ENCODE peak calls at places on chromosomes 12 and 14, in nine cellular contexts. One of them, this sample, is unnamed.

GRCh38 chr12:100699209-100699608 is 95.4 kb upstream of the ANO4 start:
- DNase-seq in hepatocyte: no peak
- DNase-seq in OCI-LY7: peak
- DNase-seq in HCT116: no peak
- DNase-seq in MM.1S: peak
- DNase-seq in PC-3: no peak
- DNase-seq in SK-N-SH: no peak
- DNase-seq in GM23338: no peak
- DNase-seq in GM23248: no peak
- DNase-seq in this sample: no peak

GRCh38 chr12:79687711-79688270 is 3.0 kb downstream of the PAWR start:
- DNase-seq in hepatocyte: no peak
- DNase-seq in OCI-LY7: no peak
- DNase-seq in HCT116: no peak
- DNase-seq in MM.1S: no peak
- DNase-seq in PC-3: no peak
- DNase-seq in SK-N-SH: no peak
- DNase-seq in GM23338: no peak
- DNase-seq in GM23248: peak
- DNase-seq in this sample: peak

GRCh38 chr12:422526-422925 is 21.1 kb downstream of the CCDC77 start:
- DNase-seq in hepatocyte: no peak
- DNase-seq in OCI-LY7: no peak
- DNase-seq in HCT116: no peak
- DNase-seq in MM.1S: no peak
- DNase-seq in PC-3: no peak
- DNase-seq in SK-N-SH: no peak
- DNase-seq in GM23338: no peak
- DNase-seq in GM23248: no peak
- DNase-seq in this sample: no peak

GRCh38 chr14:100577986-100578431 is 9.2 kb downstream of the BEGAIN start:
- DNase-seq in hepatocyte: no peak
- DNase-seq in OCI-LY7: no peak
- DNase-seq in HCT116: no peak
- DNase-seq in MM.1S: no peak
- DNase-seq in PC-3: no peak
- DNase-seq in SK-N-SH: peak
- DNase-seq in GM23338: no peak
- DNase-seq in GM23248: no peak
- DNase-seq in this sample: no peak

GRCh38 chr12:103800252-103800771 is 40.7 kb downstream of the NT5DC3 start:
- DNase-seq in hepatocyte: peak
- DNase-seq in OCI-LY7: no peak
- DNase-seq in HCT116: no peak
- DNase-seq in MM.1S: no peak
- DNase-seq in PC-3: no peak
- DNase-seq in SK-N-SH: peak
- DNase-seq in GM23338: no peak
- DNase-seq in GM23248: peak
- DNase-seq in this sample: no peak

GRCh38 chr14:31672709-31673108 is 111.5 kb downstream of the NUBPL start:
- DNase-seq in hepatocyte: no peak
- DNase-seq in OCI-LY7: no peak
- DNase-seq in HCT116: no peak
- DNase-seq in MM.1S: no peak
- DNase-seq in PC-3: no peak
- DNase-seq in SK-N-SH: no peak
- DNase-seq in GM23338: no peak
- DNase-seq in GM23248: no peak
- DNase-seq in this sample: no peak

GRCh38 chr12:47995976-47996375 is 8.3 kb downstream of the COL2A1 start:
- DNase-seq in hepatocyte: peak
- DNase-seq in OCI-LY7: no peak
- DNase-seq in HCT116: no peak
- DNase-seq in MM.1S: no peak
- DNase-seq in PC-3: peak
- DNase-seq in SK-N-SH: no peak
- DNase-seq in GM23338: no peak
- DNase-seq in GM23248: no peak
- DNase-seq in this sample: no peak

GRCh38 chr14:90883782-90884181 is 67.6 kb upstream of the TTC7B start:
- DNase-seq in hepatocyte: no peak
- DNase-seq in OCI-LY7: no peak
- DNase-seq in HCT116: no peak
- DNase-seq in MM.1S: no peak
- DNase-seq in PC-3: no peak
- DNase-seq in SK-N-SH: no peak
- DNase-seq in GM23338: peak
- DNase-seq in GM23248: no peak
- DNase-seq in this sample: no peak

GRCh38 chr14:52342849-52343606 is 28.9 kb downstream of the PTGER2 start:
- DNase-seq in hepatocyte: no peak
- DNase-seq in OCI-LY7: no peak
- DNase-seq in HCT116: no peak
- DNase-seq in MM.1S: no peak
- DNase-seq in PC-3: peak
- DNase-seq in SK-N-SH: no peak
- DNase-seq in GM23338: no peak
- DNase-seq in GM23248: peak
- DNase-seq in this sample: no peak

GRCh38 chr12:1398673-1399072 is 195.7 kb downstream of the FBXL14 start:
- DNase-seq in hepatocyte: no peak
- DNase-seq in OCI-LY7: no peak
- DNase-seq in HCT116: no peak
- DNase-seq in MM.1S: peak
- DNase-seq in PC-3: peak
- DNase-seq in SK-N-SH: no peak
- DNase-seq in GM23338: peak
- DNase-seq in GM23248: peak
- DNase-seq in this sample: no peak

GRCh38 chr14:68255697-68256178 is 436.2 kb downstream of the RAD51B start:
- DNase-seq in hepatocyte: no peak
- DNase-seq in OCI-LY7: no peak
- DNase-seq in HCT116: no peak
- DNase-seq in MM.1S: no peak
- DNase-seq in PC-3: peak
- DNase-seq in SK-N-SH: no peak
- DNase-seq in GM23338: no peak
- DNase-seq in GM23248: peak
- DNase-seq in this sample: no peak

GRCh38 chr12:52155048-52155868 is 36.6 kb downstream of the KRT80 start:
- DNase-seq in hepatocyte: peak
- DNase-seq in OCI-LY7: no peak
- DNase-seq in HCT116: no peak
- DNase-seq in MM.1S: no peak
- DNase-seq in PC-3: peak
- DNase-seq in SK-N-SH: no peak
- DNase-seq in GM23338: no peak
- DNase-seq in GM23248: peak
- DNase-seq in this sample: no peak
- TF ChIP-seq EZH2phosphoT487 in hepatocyte: no peak
- TF ChIP-seq EZH2phosphoT487 in OCI-LY7: no peak
- TF ChIP-seq EZH2phosphoT487 in HCT116: no peak
- TF ChIP-seq EZH2phosphoT487 in MM.1S: no peak
- TF ChIP-seq EZH2phosphoT487 in PC-3: no peak
- TF ChIP-seq EZH2phosphoT487 in SK-N-SH: no peak
- TF ChIP-seq EZH2phosphoT487 in GM23338: no peak
- TF ChIP-seq EZH2phosphoT487 in GM23248: no peak
- TF ChIP-seq EZH2phosphoT487 in this sample: no peak

DNA sequence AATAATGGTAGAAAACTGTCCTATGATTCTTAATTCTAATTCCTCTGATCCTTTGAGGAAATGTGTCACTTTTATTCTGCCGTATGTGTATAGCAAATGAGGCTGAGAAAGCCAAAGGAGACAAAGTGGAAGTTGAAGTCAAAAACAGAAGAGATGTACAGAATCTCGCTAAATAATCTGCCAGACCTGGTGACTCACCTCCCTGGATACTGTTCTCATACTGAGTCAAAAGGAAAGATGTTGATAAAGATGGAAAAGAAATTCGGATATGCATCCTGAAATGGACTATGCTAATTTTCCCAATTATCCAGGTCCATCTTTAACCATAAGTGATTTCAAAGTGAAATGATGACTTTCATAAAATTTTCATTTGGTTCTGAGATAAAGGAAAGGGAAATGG is 92.5 kb downstream of the DUSP6 start:
- DNase-seq in hepatocyte: no peak
- DNase-seq in OCI-LY7: no peak
- DNase-seq in HCT116: no peak
- DNase-seq in MM.1S: no peak
- DNase-seq in PC-3: peak
- DNase-seq in SK-N-SH: no peak
- DNase-seq in GM23338: no peak
- DNase-seq in GM23248: peak
- DNase-seq in this sample: no peak
- TF ChIP-seq EZH2phosphoT487 in hepatocyte: no peak
- TF ChIP-seq EZH2phosphoT487 in OCI-LY7: no peak
- TF ChIP-seq EZH2phosphoT487 in HCT116: no peak
- TF ChIP-seq EZH2phosphoT487 in MM.1S: no peak
- TF ChIP-seq EZH2phosphoT487 in PC-3: no peak
- TF ChIP-seq EZH2phosphoT487 in SK-N-SH: no peak
- TF ChIP-seq EZH2phosphoT487 in GM23338: no peak
- TF ChIP-seq EZH2phosphoT487 in GM23248: no peak
- TF ChIP-seq EZH2phosphoT487 in this sample: no peak

DNA sequence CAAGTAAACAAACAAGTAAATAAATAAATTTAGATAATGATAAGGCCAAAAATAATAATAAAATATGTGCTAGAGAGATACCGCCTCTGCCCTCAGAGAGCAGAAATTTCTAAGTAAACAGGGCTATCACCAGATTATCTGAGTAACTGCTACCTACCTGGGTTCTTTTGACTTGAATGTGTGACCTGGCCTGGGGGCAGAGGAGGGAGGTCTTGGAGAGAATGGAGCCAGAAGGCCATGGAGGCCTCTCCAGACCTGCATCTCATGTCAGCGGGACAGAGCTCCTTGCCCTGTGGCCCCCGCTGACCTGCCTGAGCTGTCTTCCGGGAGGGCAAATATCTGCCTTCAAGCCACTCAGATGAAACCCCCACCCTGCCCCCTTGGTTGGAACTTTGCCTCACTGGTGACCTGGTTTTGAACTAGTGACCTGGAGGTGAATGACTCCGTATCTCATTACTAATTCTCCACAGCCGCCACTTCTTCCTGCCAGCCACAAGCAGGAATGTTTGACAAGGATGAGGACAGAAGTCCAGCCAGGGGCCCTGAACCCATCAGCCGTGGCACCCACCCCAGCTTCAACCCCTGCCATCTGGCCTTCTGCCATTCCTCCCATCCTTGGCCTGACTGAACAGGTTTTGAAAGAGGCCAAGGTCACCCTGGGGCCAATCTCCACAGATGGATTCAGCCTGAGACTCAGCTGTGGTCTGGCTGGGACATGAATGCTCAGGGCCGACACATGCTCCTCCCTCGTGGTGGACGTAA is 86.8 kb upstream of the PARP11 start:
- DNase-seq in hepatocyte: no peak
- DNase-seq in OCI-LY7: no peak
- DNase-seq in HCT116: no peak
- DNase-seq in MM.1S: no peak
- DNase-seq in PC-3: no peak
- DNase-seq in SK-N-SH: no peak
- DNase-seq in GM23338: no peak
- DNase-seq in GM23248: no peak
- DNase-seq in this sample: no peak
- TF ChIP-seq EZH2phosphoT487 in hepatocyte: no peak
- TF ChIP-seq EZH2phosphoT487 in OCI-LY7: no peak
- TF ChIP-seq EZH2phosphoT487 in HCT116: no peak
- TF ChIP-seq EZH2phosphoT487 in MM.1S: no peak
- TF ChIP-seq EZH2phosphoT487 in PC-3: no peak
- TF ChIP-seq EZH2phosphoT487 in SK-N-SH: no peak
- TF ChIP-seq EZH2phosphoT487 in GM23338: no peak
- TF ChIP-seq EZH2phosphoT487 in GM23248: no peak
- TF ChIP-seq EZH2phosphoT487 in this sample: no peak

GRCh38 chr14:82011460-82011859 is 477.8 kb upstream of the SEL1L start:
- DNase-seq in hepatocyte: no peak
- DNase-seq in OCI-LY7: no peak
- DNase-seq in HCT116: no peak
- DNase-seq in MM.1S: no peak
- DNase-seq in PC-3: no peak
- DNase-seq in SK-N-SH: no peak
- DNase-seq in GM23338: no peak
- DNase-seq in GM23248: no peak
- DNase-seq in this sample: no peak
- TF ChIP-seq EZH2phosphoT487 in hepatocyte: no peak
- TF ChIP-seq EZH2phosphoT487 in OCI-LY7: no peak
- TF ChIP-seq EZH2phosphoT487 in HCT116: no peak
- TF ChIP-seq EZH2phosphoT487 in MM.1S: no peak
- TF ChIP-seq EZH2phosphoT487 in PC-3: no peak
- TF ChIP-seq EZH2phosphoT487 in SK-N-SH: no peak
- TF ChIP-seq EZH2phosphoT487 in GM23338: no peak
- TF ChIP-seq EZH2phosphoT487 in GM23248: no peak
- TF ChIP-seq EZH2phosphoT487 in this sample: no peak

GRCh38 chr14:105287249-105288102 is 13.3 kb downstream of the BRF1 start:
- DNase-seq in hepatocyte: no peak
- DNase-seq in OCI-LY7: no peak
- DNase-seq in HCT116: no peak
- DNase-seq in MM.1S: no peak
- DNase-seq in PC-3: no peak
- DNase-seq in SK-N-SH: peak
- DNase-seq in GM23338: peak
- DNase-seq in GM23248: no peak
- DNase-seq in this sample: peak
- TF ChIP-seq EZH2phosphoT487 in hepatocyte: no peak
- TF ChIP-seq EZH2phosphoT487 in OCI-LY7: no peak
- TF ChIP-seq EZH2phosphoT487 in HCT116: no peak
- TF ChIP-seq EZH2phosphoT487 in MM.1S: no peak
- TF ChIP-seq EZH2phosphoT487 in PC-3: no peak
- TF ChIP-seq EZH2phosphoT487 in SK-N-SH: no peak
- TF ChIP-seq EZH2phosphoT487 in GM23338: no peak
- TF ChIP-seq EZH2phosphoT487 in GM23248: no peak
- TF ChIP-seq EZH2phosphoT487 in this sample: no peak

DNA sequence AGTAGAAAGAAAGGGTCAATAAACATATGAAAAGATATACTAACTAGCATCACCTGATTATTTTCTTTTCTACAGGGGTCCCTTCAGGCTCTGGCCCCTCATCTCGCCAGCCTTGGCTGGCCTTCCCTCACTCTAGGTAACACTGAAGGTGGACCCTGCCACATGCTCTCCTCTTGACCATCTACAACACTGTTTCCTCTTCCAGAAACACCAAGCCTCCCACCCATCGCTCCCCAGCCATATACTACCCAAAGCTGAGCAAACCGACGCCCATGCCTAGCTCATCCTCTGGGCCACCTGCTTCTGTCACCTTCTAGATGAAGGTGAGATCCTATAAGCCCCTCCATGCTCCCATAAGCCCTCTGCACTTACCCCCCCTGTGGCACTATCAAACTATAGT is 14.8 kb downstream of the ANAPC5 start:
- DNase-seq in hepatocyte: no peak
- DNase-seq in OCI-LY7: no peak
- DNase-seq in HCT116: no peak
- DNase-seq in MM.1S: no peak
- DNase-seq in PC-3: no peak
- DNase-seq in SK-N-SH: no peak
- DNase-seq in GM23338: no peak
- DNase-seq in GM23248: no peak
- DNase-seq in this sample: no peak
- TF ChIP-seq EZH2phosphoT487 in hepatocyte: no peak
- TF ChIP-seq EZH2phosphoT487 in OCI-LY7: no peak
- TF ChIP-seq EZH2phosphoT487 in HCT116: no peak
- TF ChIP-seq EZH2phosphoT487 in MM.1S: no peak
- TF ChIP-seq EZH2phosphoT487 in PC-3: no peak
- TF ChIP-seq EZH2phosphoT487 in SK-N-SH: no peak
- TF ChIP-seq EZH2phosphoT487 in GM23338: no peak
- TF ChIP-seq EZH2phosphoT487 in GM23248: no peak
- TF ChIP-seq EZH2phosphoT487 in this sample: no peak